ENCODE peak calls at places on chromosomes 13 and 19, in six cellular contexts. O is T-helper 17 cell, C is left colon, L is lower lobe of right lung, S is fibroblast of lung, B is cardiac fibroblast. E is an unnamed sample.

GRCh38 chr13:41905600-41906254 is 55.2 kb downstream of the VWA8 start:
- DNase-seq in O (no peak), C (no peak), L (no peak), S (peak; percentile 36), B (peak; percentile 55), E (peak; percentile 27)

GRCh38 chr19:1811472-1811894 is 593 bp downstream of the ATP8B3 start:
- DNase-seq in O (peak; percentile 36), C (peak; percentile 76), L (peak; percentile 74), S (peak; percentile 61), B (peak; percentile 75), E (peak; percentile 8)

GRCh38 chr19:58001895-58002369 is 688 bp downstream of the ZNF606 start:
- DNase-seq in O (no peak), C (no peak), L (no peak), S (peak; percentile 38), B (peak; percentile 35), E (no peak)

GRCh38 chr19:55344444-55344843 is 4.8 kb downstream of the KMT5C start:
- DNase-seq in O (no peak), C (no peak), L (no peak), S (peak; percentile 40), B (no peak), E (no peak)

GRCh38 chr19:12788682-12789097 is 2.6 kb upstream of the JUNB start:
- DNase-seq in O (peak; percentile 52), C (peak; percentile 91), L (peak; percentile 85), S (no peak), B (peak; percentile 81), E (peak; percentile 52)

GRCh38 chr13:106467406-106468122 is 67.9 kb downstream of the EFNB2 start:
- DNase-seq in O (no peak), C (no peak), L (no peak), S (no peak), B (no peak), E (no peak)

GRCh38 chr19:30065680-30066606 is 123.9 kb downstream of the URI1 start:
- DNase-seq in O (no peak), C (peak; percentile 8), L (peak; percentile 20), S (no peak), B (no peak), E (no peak)

GRCh38 chr19:56403261-56403660 is 871 bp upstream of the ZNF583 start:
- DNase-seq in O (no peak), C (no peak), L (no peak), S (peak; percentile 40), B (peak; percentile 47), E (no peak)

GRCh38 chr13:114027046-114027760 is 53.3 kb upstream of the C13orf46 start:
- DNase-seq in O (no peak), C (no peak), L (no peak), S (peak; percentile 53), B (peak; percentile 36), E (no peak)

GRCh38 chr13:77698211-77699058 is 948 bp downstream of the SLAIN1 start:
- DNase-seq in O (peak; percentile 30), C (peak; percentile 23), L (peak; percentile 56), S (peak; percentile 6), B (peak; percentile 3), E (no peak)

GRCh38 chr13:21798181-21798580 is 127.3 kb downstream of the FGF9 start:
- DNase-seq in O (no peak), C (no peak), L (no peak), S (no peak), B (no peak), E (no peak)

GRCh38 chr19:46604781-46605355 is 3.7 kb downstream of the CALM3 start:
- DNase-seq in O (no peak), C (no peak), L (peak; percentile 28), S (no peak), B (no peak), E (no peak)

GRCh38 chr19:7850429-7850819 is 20.4 kb downstream of the EVI5L start:
- DNase-seq in O (no peak), C (peak; percentile 17), L (no peak), S (no peak), B (no peak), E (no peak)

GRCh38 chr19:43574424-43575155 is 737 bp downstream of the XRCC1 start:
- DNase-seq in O (no peak), C (no peak), L (peak; percentile 28), S (peak; percentile 76), B (peak; percentile 57), E (no peak)

GRCh38 chr19:17488593-17489391 is 18.5 kb downstream of the SLC27A1 start:
- DNase-seq in O (peak; percentile 53), C (peak; percentile 95), L (peak; percentile 94), S (no peak), B (no peak), E (no peak)

GRCh38 chr19:2266183-2266993 is 10.2 kb upstream of the JSRP1 start:
- DNase-seq in O (no peak), C (peak; percentile 94), L (peak; percentile 94), S (peak; percentile 71), B (peak; percentile 82), E (peak; percentile 55)

E was measured in fibroblast of the conjunctiva.